ENCODE peak calls at places on chromosomes 1 and 21, in nine cellular contexts. T is kidney tubule cell; W is bronchial epithelial cell; J is WTC11; C is HuH-7; M is activated naive CD8-positive, alpha-beta T cell treated with anti-CD3 and anti-CD28 coated beads, Interleukin-2, amount 50 U/mL, for 24 hours; S is stimulated activated CD4-positive, alpha-beta T cell treated with anti-CD3 and anti-CD28 coated beads, Interleukin-2, amount 100 ng/mL, for 48 hours; F is GM03348; Q is ACHN. V is an unnamed sample.
A peak's percentile ranks its signal among the peaks of the same experiment; 100 is the strongest.

GRCh38 chr1:17027900-17028299 is 16.2 kb upstream of the ATP13A2 start:
- DNase-seq in W (no peak), J (no peak), T (no peak), Q (no peak), C (no peak), F (no peak), M (no peak), S (no peak), V (no peak)

GRCh38 chr1:37595440-37596181 is at the start of gene GNL2:
- DNase-seq in W (peak; percentile 92), F (peak; percentile 99), T (peak; percentile 96), J (peak; percentile 98), Q (peak; percentile 93), M (peak; percentile 98), S (peak; percentile 95), C (peak; percentile 94), V (peak; percentile 99)

GRCh38 chr21:45551816-45552695 is 9.8 kb upstream of the SLC19A1 start:
- DNase-seq in M (no peak), C (no peak), J (no peak), Q (no peak), S (no peak), T (no peak), W (no peak), F (no peak), V (no peak)

GRCh38 chr1:207935166-207935583 is 24.2 kb upstream of the CD34 start:
- DNase-seq in J (no peak), W (no peak), T (peak; percentile 93), F (no peak), M (no peak), Q (peak; percentile 87), C (no peak), S (no peak), V (no peak)

GRCh38 chr1:151166506-151166956 is 587 bp downstream of the SCNM1 start:
- DNase-seq in F (peak; percentile 75), S (no peak), W (peak; percentile 54), M (no peak), T (peak; percentile 70), Q (peak; percentile 86), C (no peak), J (no peak), V (no peak)

GRCh38 chr1:93771843-93772242 is 90.2 kb upstream of the BCAR3 start:
- DNase-seq in F (no peak), Q (no peak), M (no peak), J (no peak), S (no peak), W (no peak), C (no peak), T (no peak), V (no peak)

GRCh38 chr1:91645031-91645430 is 144.4 kb downstream of the CDC7 start:
- DNase-seq in S (no peak), F (no peak), T (peak; percentile 80), J (peak; percentile 30), C (no peak), Q (no peak), M (no peak), W (no peak), V (peak; percentile 97)

GRCh38 chr1:246608616-246609376 is 42.5 kb downstream of the CNST start:
- DNase-seq in C (peak; percentile 58), Q (peak; percentile 89), J (no peak), W (peak; percentile 96), S (peak; percentile 9), T (peak; percentile 98), F (peak; percentile 86), M (peak; percentile 50), V (peak; percentile 40)

V was measured in NT2/D1.